ENCODE peak calls at places on chromosomes 3 and 15, in nine cellular contexts. H, S, Q, M, R, Z, G, P and B are unnamed samples. For H3K4me1, the result is how much of the 10 kb centered on the place peaks cover.

GRCh38 chr15:46636220-46636619 is 1001.4 kb downstream of the SQOR start:
- DNase-seq in H (peak), Z (no peak), P (no peak), R (no peak), M (no peak), G (no peak), Q (no peak), S (no peak), B (peak)

GRCh38 chr3:25033407-25034029 is 394.5 kb upstream of the RARB start:
- DNase-seq in H (peak), S (peak), M (peak), R (peak), Q (peak), Z (no peak), P (peak), G (peak), B (peak)

GRCh38 chr3:107431048-107431297 is 53.7 kb downstream of the CCDC54 start:
- DNase-seq in G (no peak), M (no peak), R (no peak), Q (no peak), H (peak), P (no peak), S (peak), Z (no peak), B (peak)

GRCh38 chr15:60761505-60761845 is 282.5 kb upstream of the ICE2 start:
- DNase-seq in H (no peak), Z (no peak), Q (no peak), M (no peak), R (no peak), S (no peak), P (no peak), G (no peak), B (no peak)

GRCh38 chr3:50194128-50194902 is 2.9 kb downstream of the GNAT1 start:
- DNase-seq in Q (peak), G (peak), S (peak), M (peak), Z (peak), H (peak), R (peak), P (peak), B (peak)

GRCh38 chr3:13014755-13015285 is 58.4 kb downstream of the IQSEC1 start:
- DNase-seq in R (no peak), Z (no peak), P (no peak), Q (peak), G (no peak), M (no peak), S (no peak), H (no peak), B (no peak)

GRCh38 chr3:81496407-81497104 is 264.9 kb downstream of the GBE1 start:
- DNase-seq in P (no peak), Z (no peak), Q (no peak), S (no peak), R (no peak), M (no peak), G (no peak), H (no peak), B (peak)

GRCh38 chr3:188165596-188165995 is 11.6 kb downstream of the LPP start:
- DNase-seq in M (no peak), R (no peak), S (peak), P (no peak), Z (peak), Q (no peak), H (no peak), G (no peak), B (no peak)

GRCh38 chr3:184002469-184002868 is 15.2 kb downstream of the ABCC5 start:
- DNase-seq in P (no peak), Q (no peak), G (no peak), H (no peak), R (no peak), Z (no peak), M (no peak), S (no peak), B (peak)

GRCh38 chr3:46878796-46879436 is 1.4 kb downstream of the PTH1R start:
- DNase-seq in Q (no peak), M (no peak), Z (no peak), R (peak), H (no peak), P (peak), S (no peak), G (no peak), B (no peak)

GRCh38 chr3:141410861-141411771 is 42.8 kb downstream of the ZBTB38 start:
- DNase-seq in G (no peak), M (no peak), P (peak), Q (peak), Z (peak), R (no peak), S (peak), H (peak), B (no peak)

GRCh38 chr3:141413387-141414140 is 45.3 kb downstream of the ZBTB38 start:
- DNase-seq in G (no peak), Q (peak), M (no peak), R (no peak), P (peak), H (no peak), Z (peak), S (peak), B (no peak)

GRCh38 chr3:141410408-141410807 is 42.1 kb downstream of the ZBTB38 start:
- DNase-seq in P (peak), M (no peak), R (no peak), Q (peak), S (peak), G (no peak), Z (peak), H (peak), B (no peak)

GRCh38 chr3:141412936-141413354 is 44.6 kb downstream of the ZBTB38 start:
- DNase-seq in G (no peak), P (peak), Z (peak), R (no peak), S (peak), H (peak), M (no peak), Q (peak), B (no peak)

DNA sequence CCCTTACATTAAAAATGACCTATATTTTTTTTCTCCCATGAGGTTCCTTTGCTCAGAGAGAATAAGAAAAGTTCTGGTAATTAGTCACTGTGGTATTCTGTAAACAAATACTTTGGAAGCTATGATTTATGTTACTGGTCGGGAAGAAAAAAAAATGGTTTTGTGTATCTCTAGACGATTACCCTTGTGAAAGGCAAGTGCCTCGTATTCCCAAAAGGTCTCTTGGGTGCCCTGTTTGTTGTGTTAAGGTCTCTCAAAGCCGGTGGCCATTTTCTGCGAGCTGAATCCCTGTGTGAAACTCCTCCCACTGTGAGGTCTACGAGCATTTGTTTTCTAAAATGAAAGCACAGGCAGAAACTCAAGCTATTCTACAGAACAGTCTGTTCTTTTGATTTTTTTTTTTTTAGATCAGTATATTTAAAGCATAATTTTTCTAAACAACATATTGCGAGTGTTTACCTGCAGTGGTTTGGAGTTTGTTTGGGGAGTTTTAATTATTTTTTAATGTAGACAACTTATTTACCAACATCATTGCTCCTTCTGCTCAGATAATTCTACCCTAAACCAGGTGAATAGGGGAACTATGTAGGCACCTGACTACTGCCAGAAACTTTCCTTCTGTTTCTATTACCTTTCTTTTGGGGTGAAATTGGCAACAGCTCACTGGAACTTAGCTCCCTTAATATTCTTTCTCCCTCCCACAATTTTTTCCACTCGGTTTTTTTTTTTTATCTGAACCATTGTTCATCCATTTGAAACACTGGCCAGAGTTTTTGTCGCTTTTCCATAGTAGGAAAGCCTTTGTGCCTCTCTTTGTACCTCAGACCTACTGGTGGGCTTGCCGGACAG is 44.0 kb downstream of the ZBTB38 start:
- DNase-seq in M (peak), Z (peak), P (peak), R (no peak), Q (peak), H (peak), G (no peak), S (peak), B (peak)
- H3K4me1 ChIP-seq in M (under half), Z (half or more), P (half or more), R (under half), Q (half or more), H (under half), G (under half), S (under half), B (under half)

GRCh38 chr3:69306239-69307185 is 79.4 kb downstream of the FRMD4B start:
- DNase-seq in H (peak), Z (peak), P (peak), M (peak), Q (peak), G (peak), S (peak), R (peak), B (peak)
- H2AFZ ChIP-seq in H (no peak), Z (peak), P (peak), M (no peak), Q (peak), G (no peak), S (peak), R (peak), B (no peak)

DNA sequence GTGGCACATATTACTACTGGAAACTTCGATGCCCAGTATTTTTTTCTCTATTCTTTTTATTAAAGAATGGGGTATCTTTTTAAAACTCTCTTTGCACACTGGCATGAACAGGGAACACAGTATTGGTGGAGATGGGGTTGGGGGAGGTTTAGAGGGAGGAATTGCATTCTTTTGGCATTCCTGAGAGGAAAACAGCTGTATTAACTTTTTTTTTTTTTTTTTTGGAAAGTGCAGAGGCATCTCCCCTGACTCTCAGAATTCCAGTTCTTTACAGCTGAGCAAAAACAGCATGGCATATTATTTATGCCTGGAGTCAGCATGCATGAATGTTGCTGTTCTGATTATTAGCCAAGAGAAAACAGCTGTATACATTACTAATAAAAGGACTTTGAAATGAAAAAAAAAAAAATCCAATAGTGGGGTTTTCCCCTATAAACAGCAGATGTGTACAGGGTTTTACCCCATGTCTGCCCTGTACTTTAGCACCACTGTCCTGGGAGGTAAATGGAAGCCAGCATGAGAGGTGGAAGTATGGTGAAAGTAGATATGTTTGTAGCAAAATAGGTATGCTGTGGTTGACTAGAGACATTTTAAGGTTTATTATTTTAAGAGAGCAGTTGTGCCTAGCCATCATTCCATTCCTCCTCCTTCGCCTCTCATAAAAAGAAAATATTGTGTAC is 132.2 kb downstream of the FNDC3B start:
- DNase-seq in P (peak), R (no peak), Q (no peak), G (no peak), M (no peak), S (no peak), Z (peak), H (no peak), B (peak)
- H3K4me1 ChIP-seq in P (under half), R (under half), Q (under half), G (under half), M (under half), S (under half), Z (under half), H (under half), B (half or more)

GRCh38 chr3:190169243-190169642 is 48.5 kb upstream of the P3H2 start:
- DNase-seq in R (no peak), M (no peak), Z (no peak), G (no peak), P (peak), Q (peak), H (no peak), S (peak), B (no peak)
- H2AFZ ChIP-seq in R (peak), M (no peak), Z (no peak), G (no peak), P (peak), Q (peak), H (no peak), S (no peak), B (peak)

GRCh38 chr3:131688370-131688769 is 185.6 kb upstream of the MRPL3 start:
- DNase-seq in P (peak), G (no peak), Z (peak), Q (no peak), H (no peak), S (no peak), R (no peak), M (no peak), B (no peak)
- H3K4me1 ChIP-seq in P (under half), G (under half), Z (under half), Q (under half), H (under half), S (under half), R (under half), M (under half), B (under half)

DNA sequence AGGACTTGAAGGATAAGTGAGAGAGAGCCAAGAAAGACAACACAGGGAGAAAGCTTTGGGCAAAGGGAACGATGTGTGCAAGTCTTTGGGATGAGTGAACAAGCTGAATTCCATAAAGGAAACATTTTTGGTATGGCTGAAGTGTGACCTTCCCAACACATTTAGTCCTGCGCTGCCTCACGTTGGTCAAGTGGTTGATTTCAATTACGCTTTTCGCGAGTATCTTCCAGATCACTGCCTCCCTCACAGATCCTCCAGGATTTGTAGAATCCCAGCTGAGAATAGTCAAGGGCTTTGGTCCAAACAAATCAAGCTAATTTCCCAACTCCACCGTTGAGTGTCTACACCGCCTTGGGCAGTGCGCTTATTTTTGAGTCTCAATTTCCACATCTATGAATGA is 338.4 kb upstream of the ADAMTS9 start:
- DNase-seq in M (no peak), Q (no peak), H (no peak), P (no peak), Z (no peak), S (no peak), R (no peak), G (no peak), B (peak)
- H2AFZ ChIP-seq in M (no peak), Q (no peak), H (no peak), P (no peak), Z (no peak), S (no peak), R (no peak), G (no peak), B (no peak)